ENCODE peak calls at places on chromosome 9, in eight cellular contexts. A is CD4-positive, alpha-beta T cell; L is stimulated activated naive CD4-positive, alpha-beta T cell; U is HT-29; T is stimulated activated CD4-positive, alpha-beta T cell treated with anti-CD3 and anti-CD28 coated beads, Interleukin-15, amount 100 ng/mL, for 24 hours; W is NCI-H2171 treated with DMSO at 0.1 percent for 48 hours; Z is cerebellar cortex; E is activated CD4-positive, alpha-beta T cell treated with anti-CD3 and anti-CD28 coated beads for 24 hours. P is an unnamed sample.

GRCh38 chr9:113957778-113958430 is 81.8 kb downstream of the ZNF618 start:
- DNase-seq in W (no peak), A (no peak), U (no peak), L (no peak), Z (no peak), E (no peak), T (no peak), P (peak; percentile 74)

GRCh38 chr9:125428060-125428481 is 166.4 kb downstream of the GAPVD1 start:
- DNase-seq in Z (no peak), W (no peak), U (peak; percentile 32), L (no peak), E (no peak), A (no peak), T (peak; percentile 44), P (no peak)

GRCh38 chr9:2158111-2158610 is 143.0 kb downstream of the SMARCA2 start:
- DNase-seq in T (peak; percentile 52), L (no peak), Z (peak; percentile 53), W (peak; percentile 92), U (peak; percentile 56), A (no peak), E (no peak), P (no peak)

GRCh38 chr9:91654527-91654926 is 230.9 kb upstream of the NFIL3 start:
- DNase-seq in L (no peak), W (no peak), U (no peak), A (no peak), Z (no peak), T (no peak), E (no peak), P (no peak)

GRCh38 chr9:8738953-8739352 is 939.4 kb upstream of the DMAC1 start:
- DNase-seq in L (no peak), W (no peak), A (no peak), U (no peak), T (no peak), Z (no peak), E (no peak), P (no peak)

GRCh38 chr9:22446589-22446949 is at the start of gene DMRTA1:
- DNase-seq in L (no peak), W (peak; percentile 1), A (no peak), E (no peak), T (peak; percentile 60), Z (peak; percentile 19), U (no peak), P (no peak)

GRCh38 chr9:124624735-124624992 is 117.5 kb upstream of the NR5A1 start:
- DNase-seq in Z (peak; percentile 96), E (no peak), T (no peak), W (no peak), A (no peak), U (no peak), L (no peak), P (no peak)

GRCh38 chr9:122110100-122110833 is 17.2 kb upstream of the TTLL11 start:
- DNase-seq in W (no peak), T (no peak), U (no peak), L (no peak), A (no peak), Z (no peak), E (no peak), P (no peak)

GRCh38 chr9:35102465-35102768 is 514 bp downstream of the STOML2 start:
- DNase-seq in W (no peak), Z (no peak), T (peak; percentile 39), E (no peak), A (no peak), U (no peak), L (no peak), P (no peak)

GRCh38 chr9:110950041-110950645 is 88.1 kb downstream of the LPAR1 start:
- DNase-seq in T (no peak), A (no peak), L (no peak), Z (no peak), E (no peak), W (no peak), U (no peak), P (peak; percentile 51)

GRCh38 chr9:122346478-122347347 is 24.1 kb upstream of the PTGS1 start:
- DNase-seq in T (peak; percentile 26), L (no peak), U (peak; percentile 17), E (no peak), W (no peak), A (no peak), Z (peak; percentile 54), P (no peak)

GRCh38 chr9:71590362-71590761 is 178.0 kb downstream of the CEMIP2 start:
- DNase-seq in Z (no peak), W (no peak), E (no peak), T (no peak), A (no peak), L (no peak), U (no peak), P (no peak)

GRCh38 chr9:34896112-34896511 is 62.0 kb upstream of the PHF24 start:
- DNase-seq in Z (no peak), W (no peak), U (no peak), E (no peak), A (no peak), L (no peak), T (no peak), P (no peak)

GRCh38 chr9:98774746-98775145 is 21.6 kb downstream of the ANKS6 start:
- DNase-seq in W (no peak), E (no peak), U (peak; percentile 39), T (peak; percentile 48), A (no peak), Z (no peak), L (no peak), P (no peak)

GRCh38 chr9:87206064-87206661 is 258.9 kb upstream of the GAS1 start:
- DNase-seq in L (no peak), Z (no peak), W (no peak), T (no peak), E (no peak), U (no peak), A (no peak), P (peak; percentile 80)

GRCh38 chr9:20805766-20806165 is 121.7 kb downstream of the FOCAD start:
- DNase-seq in A (no peak), W (no peak), Z (peak; percentile 85), E (no peak), L (no peak), T (no peak), U (no peak), P (no peak)

GRCh38 chr9:104961701-104962359 is 33.9 kb upstream of the ABCA1 start:
- DNase-seq in L (no peak), E (no peak), W (no peak), U (no peak), Z (no peak), A (no peak), T (no peak), P (no peak)

GRCh38 chr9:2859776-2860379 is 16.0 kb upstream of the PUM3 start:
- DNase-seq in W (peak; percentile 85), U (peak; percentile 68), A (peak; percentile 9), Z (peak; percentile 79), T (peak; percentile 75), E (peak; percentile 20), L (no peak), P (no peak)

GRCh38 chr9:36966371-36967097 is 67.5 kb downstream of the PAX5 start:
- DNase-seq in E (no peak), Z (no peak), T (no peak), U (no peak), W (no peak), L (no peak), A (no peak), P (no peak)

GRCh38 chr9:134325813-134326753 is at the start of gene RXRA:
- DNase-seq in E (peak; percentile 33), U (peak; percentile 75), L (peak; percentile 74), T (peak; percentile 59), Z (peak; percentile 55), W (peak; percentile 59), A (peak; percentile 47), P (no peak)

GRCh38 chr9:385818-386398 is 171.2 kb downstream of the DOCK8 start:
- DNase-seq in U (peak; percentile 84), T (peak; percentile 9), Z (peak; percentile 61), E (peak; percentile 2), L (no peak), A (no peak), W (peak; percentile 80), P (peak; percentile 10)

GRCh38 chr9:127832248-127832647 is 22.2 kb downstream of the ENG start:
- DNase-seq in T (no peak), U (no peak), L (no peak), E (no peak), W (no peak), A (no peak), Z (no peak), P (no peak)

GRCh38 chr9:131020388-131020787 is 11.4 kb downstream of the LAMC3 start:
- DNase-seq in Z (no peak), E (no peak), W (no peak), L (no peak), A (no peak), T (no peak), U (no peak), P (peak; percentile 44)

GRCh38 chr9:127279717-127280285 is 15.2 kb downstream of the GARNL3 start:
- DNase-seq in A (no peak), E (no peak), T (no peak), U (no peak), L (no peak), Z (no peak), W (peak; percentile 28), P (no peak)

GRCh38 chr9:133171161-133171955 is 7.6 kb upstream of the GBGT1 start:
- DNase-seq in T (no peak), U (no peak), Z (no peak), E (no peak), L (no peak), A (no peak), W (peak; percentile 35), P (no peak)

GRCh38 chr9:72415948-72416347 is 50.9 kb upstream of the ZFAND5 start:
- DNase-seq in A (no peak), E (no peak), T (no peak), W (no peak), Z (no peak), U (no peak), L (no peak), P (no peak)

GRCh38 chr9:70435948-70436347 is 21.5 kb upstream of the KLF9 start:
- DNase-seq in W (no peak), T (no peak), U (no peak), A (no peak), Z (no peak), L (no peak), E (no peak), P (no peak)

GRCh38 chr9:78437721-78438610 is 141.0 kb downstream of the PSAT1 start:
- DNase-seq in T (no peak), E (no peak), Z (peak; percentile 76), U (no peak), A (no peak), L (no peak), W (no peak), P (no peak)

GRCh38 chr9:36278243-36278642 is 20.0 kb upstream of the GNE start:
- DNase-seq in A (no peak), U (no peak), T (no peak), Z (no peak), W (no peak), E (no peak), L (no peak), P (no peak)

GRCh38 chr9:6428940-6429889 is 16.2 kb downstream of the UHRF2 start:
- DNase-seq in U (no peak), E (no peak), W (no peak), L (no peak), Z (no peak), T (no peak), A (no peak), P (no peak)

GRCh38 chr9:4594545-4594944 is 67.5 kb upstream of the PLPP6 start:
- DNase-seq in E (no peak), Z (no peak), U (no peak), A (no peak), L (no peak), W (no peak), T (no peak), P (no peak)

P was measured in AG09309.